ENCODE peak calls at places on chromosomes 16 and 17, in eight cellular contexts. U is endothelial cell of umbilical vein, W is GM12892, K is lower leg skin, R is stomach, D is A549, J is heart left ventricle, Q is prostate gland. L is an unnamed sample.

GRCh38 chr16:57643166-57643813 is 14.9 kb downstream of the ADGRG1 start:
- DNase-seq in U (peak; percentile 24), W (no peak), K (no peak), R (no peak), D (no peak), J (no peak), Q (no peak), L (peak; percentile 59)

GRCh38 chr17:51997723-51998122 is 160.8 kb downstream of the CA10 start:
- DNase-seq in U (no peak), W (no peak), K (no peak), R (no peak), D (no peak), J (no peak), Q (no peak), L (no peak)

GRCh38 chr16:6674071-6674470 is 658.6 kb upstream of the RBFOX1 start:
- DNase-seq in U (no peak), W (no peak), K (no peak), R (no peak), D (no peak), J (no peak), Q (no peak), L (no peak)

GRCh38 chr16:87806246-87806607 is 40.4 kb upstream of the KLHDC4 start:
- DNase-seq in U (no peak), W (no peak), K (no peak), R (peak; percentile 28), D (no peak), J (no peak), Q (no peak), L (no peak)

GRCh38 chr16:31201511-31202401 is 804 bp downstream of the PYCARD start:
- DNase-seq in U (no peak), W (peak; percentile 72), K (no peak), R (peak; percentile 47), D (no peak), J (peak; percentile 41), Q (no peak), L (no peak)

GRCh38 chr17:77613181-77613580 is 345.3 kb upstream of the TNRC6C start:
- DNase-seq in U (no peak), W (no peak), K (no peak), R (no peak), D (no peak), J (no peak), Q (no peak), L (no peak)

GRCh38 chr17:40415390-40415789 is 2.3 kb downstream of the TOP2A start:
- DNase-seq in U (peak; percentile 47), W (no peak), K (no peak), R (no peak), D (peak; percentile 57), J (no peak), Q (no peak), L (no peak)

GRCh38 chr16:48434653-48435318 is 49.6 kb upstream of the SIAH1 start:
- DNase-seq in U (no peak), W (no peak), K (no peak), R (no peak), D (peak; percentile 80), J (no peak), Q (no peak), L (no peak)

GRCh38 chr17:51035436-51035835 is 85.2 kb downstream of the SPAG9 start:
- DNase-seq in U (peak; percentile 68), W (no peak), K (no peak), R (no peak), D (no peak), J (no peak), Q (no peak), L (no peak)

GRCh38 chr16:64544859-64545258 is 577.0 kb downstream of the CDH11 start:
- DNase-seq in U (no peak), W (no peak), K (no peak), R (no peak), D (no peak), J (no peak), Q (no peak), L (no peak)

GRCh38 chr16:49734330-49734729 is 121.6 kb downstream of the ZNF423 start:
- DNase-seq in U (no peak), W (no peak), K (no peak), R (no peak), D (no peak), J (peak; percentile 38), Q (no peak), L (no peak)

GRCh38 chr16:79037429-79038373 is 562.8 kb downstream of the MAF start:
- DNase-seq in U (no peak), W (no peak), K (no peak), R (peak; percentile 55), D (no peak), J (no peak), Q (no peak), L (no peak)
- TF ChIP-seq POLR2A in U (no peak), W (no peak), K (no peak), R (no peak), D (no peak), J (no peak), Q (no peak), L (no peak)

DNA sequence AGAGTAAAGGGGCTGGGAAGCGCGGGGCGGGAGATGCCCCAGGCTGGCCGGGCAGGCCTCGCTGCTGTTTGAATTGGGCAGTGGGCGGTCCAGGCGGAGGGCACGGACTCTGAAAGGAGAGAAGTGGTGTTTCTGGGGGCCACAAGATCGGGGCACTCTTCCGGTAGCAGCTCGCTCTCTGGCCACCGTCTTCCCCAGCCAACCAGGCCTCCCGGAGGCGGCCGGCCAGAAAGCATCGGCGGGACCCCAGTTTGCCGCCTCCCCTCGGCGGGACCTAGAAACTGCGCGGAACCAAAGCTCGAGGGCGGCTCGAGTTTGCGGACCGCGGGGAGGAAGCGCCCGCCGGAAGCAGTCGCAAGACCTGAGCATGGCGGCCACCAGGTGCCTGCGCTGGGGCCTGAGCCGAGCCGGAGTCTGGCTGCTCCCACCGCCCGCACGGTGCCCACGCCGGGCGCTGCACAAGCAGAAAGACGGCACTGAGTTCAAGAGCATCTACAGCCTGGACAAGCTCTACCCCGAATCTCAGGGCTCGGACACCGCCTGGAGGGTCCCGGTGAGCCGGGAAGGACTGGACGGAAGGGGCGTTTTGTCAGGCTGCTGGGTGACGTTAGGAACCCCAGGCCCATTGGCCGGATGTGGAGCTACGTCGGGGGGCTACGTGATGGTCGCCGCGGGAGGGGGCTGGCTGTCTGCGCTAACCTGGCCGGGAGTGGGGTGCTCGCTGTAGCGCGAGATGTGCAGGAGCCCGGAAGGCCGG is at the start of gene MRPL58:
- DNase-seq in U (peak; percentile 81), W (peak; percentile 89), K (peak; percentile 49), R (peak; percentile 84), D (peak; percentile 94), J (peak; percentile 87), Q (peak; percentile 71), L (peak; percentile 92)
- TF ChIP-seq POLR2A in U (peak; percentile 84), W (peak; percentile 82), K (no peak), R (no peak), D (peak; percentile 79), J (no peak), Q (peak; percentile 19), L (peak; percentile 79)

GRCh38 chr16:29818082-29818481 is 2.1 kb downstream of the PAGR1 start:
- DNase-seq in U (no peak), W (no peak), K (no peak), R (no peak), D (no peak), J (no peak), Q (no peak), L (no peak)

GRCh38 chr16:29821663-29822115 is 1.4 kb downstream of the MVP start:
- DNase-seq in U (peak; percentile 55), W (no peak), K (no peak), R (peak; percentile 40), D (peak; percentile 64), J (peak; percentile 54), Q (no peak), L (no peak)

GRCh38 chr16:29820271-29820701 is at the start of gene MVP:
- DNase-seq in U (peak; percentile 42), W (peak; percentile 73), K (no peak), R (peak; percentile 78), D (peak; percentile 56), J (peak; percentile 78), Q (peak; percentile 63), L (no peak)

GRCh38 chr16:29819506-29819905 is 756 bp upstream of the MVP start:
- DNase-seq in U (no peak), W (no peak), K (no peak), R (no peak), D (peak; percentile 50), J (no peak), Q (no peak), L (no peak)

DNA sequence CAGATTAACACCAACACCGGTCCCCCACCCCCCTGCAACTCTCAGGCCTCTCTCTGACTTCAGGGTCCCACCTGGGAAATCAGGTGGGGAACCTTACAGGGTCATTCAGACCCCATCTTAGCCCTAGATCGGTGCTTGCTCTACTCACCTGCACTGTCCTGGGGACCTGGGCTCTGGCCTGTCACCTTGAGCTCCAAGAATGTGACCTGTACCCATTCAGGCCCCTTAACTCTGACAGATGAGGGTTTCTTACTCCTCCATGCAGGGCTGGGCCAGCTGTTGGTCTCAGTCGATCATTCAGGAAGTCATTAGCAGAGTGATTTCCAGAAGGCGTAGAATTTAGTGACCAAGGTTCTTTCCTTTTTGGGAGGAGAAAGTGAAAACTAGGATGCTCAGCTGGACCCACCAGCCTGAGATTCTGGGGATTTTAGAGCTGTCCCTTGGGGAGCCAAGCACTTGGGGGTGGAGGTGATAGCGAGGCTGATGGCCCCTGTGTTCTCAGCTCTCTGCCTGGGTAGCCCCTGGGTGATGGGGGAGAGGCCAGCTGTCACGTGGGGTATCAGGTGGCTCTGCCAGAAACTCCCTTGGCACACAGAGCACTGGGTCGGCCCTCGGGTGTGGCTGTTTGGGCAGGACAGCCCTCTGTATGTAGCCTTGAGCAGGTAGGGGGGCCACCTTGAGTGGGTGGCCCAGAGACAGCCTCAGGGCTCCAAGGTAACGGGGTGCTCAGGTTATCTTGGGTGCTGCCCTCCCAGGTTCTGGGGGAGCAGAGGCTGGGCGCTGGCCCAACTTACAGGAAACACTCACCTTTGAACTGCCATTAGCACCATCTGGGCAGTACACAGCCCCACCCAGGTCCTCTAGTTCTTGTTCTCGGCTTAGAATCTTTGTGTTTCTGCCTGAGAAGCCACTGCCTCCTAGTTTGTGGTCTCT is 734 bp downstream of the MVP start:
- DNase-seq in U (no peak), W (peak; percentile 64), K (no peak), R (peak; percentile 86), D (peak; percentile 59), J (peak; percentile 48), Q (peak; percentile 61), L (no peak)
- TF ChIP-seq POLR2A in U (no peak), W (peak; percentile 72), K (no peak), R (no peak), D (peak; percentile 12), J (no peak), Q (peak; percentile 89), L (no peak)

GRCh38 chr16:85054948-85055502 is 27.4 kb downstream of the KIAA0513 start:
- DNase-seq in U (no peak), W (no peak), K (no peak), R (no peak), D (no peak), J (no peak), Q (no peak), L (no peak)

GRCh38 chr16:85056211-85056748 is 28.7 kb downstream of the KIAA0513 start:
- DNase-seq in U (peak; percentile 35), W (no peak), K (no peak), R (no peak), D (no peak), J (no peak), Q (no peak), L (no peak)

GRCh38 chr16:85057212-85057889 is 29.8 kb downstream of the KIAA0513 start:
- DNase-seq in U (no peak), W (no peak), K (no peak), R (peak; percentile 42), D (peak; percentile 33), J (no peak), Q (no peak), L (no peak)

GRCh38 chr16:85057948-85058347 is 30.4 kb downstream of the KIAA0513 start:
- DNase-seq in U (no peak), W (no peak), K (no peak), R (no peak), D (no peak), J (no peak), Q (no peak), L (no peak)

GRCh38 chr16:85055503-85056210 is 28.1 kb downstream of the KIAA0513 start:
- DNase-seq in U (peak; percentile 72), W (no peak), K (peak; percentile 65), R (peak; percentile 64), D (no peak), J (peak; percentile 59), Q (peak; percentile 47), L (peak; percentile 46)
- TF ChIP-seq POLR2A in U (no peak), W (no peak), K (no peak), R (no peak), D (no peak), J (no peak), Q (no peak), L (no peak)